ENCODE peak calls at places on chromosomes 12 and 14, in eight cellular contexts. V is germinal center; I is endothelial cell; R is IMR-90; K is renal cortical epithelial cell; X is activated T-helper 1 cell treated with anti-CD3 and anti-CD28 coated beads, Interleukin-2, amount 50 U/mL, for 16 hours; Q is OCI-LY7; E is fibroblast of mammary gland. P is an unnamed sample.

GRCh38 chr12:132154941-132155770 is 10.9 kb downstream of the NOC4L start:
- DNase-seq in V (no peak), I (no peak), R (no peak), K (no peak), X (no peak), Q (no peak), E (no peak), P (no peak)

GRCh38 chr14:69083181-69083580 is 69.7 kb downstream of the DCAF5 start:
- DNase-seq in V (no peak), I (no peak), R (no peak), K (no peak), X (no peak), Q (peak), E (no peak), P (no peak)

GRCh38 chr12:124686885-124687694 is 119.7 kb upstream of the NCOR2 start:
- DNase-seq in V (no peak), I (no peak), R (no peak), K (no peak), X (no peak), Q (no peak), E (no peak), P (no peak)

GRCh38 chr14:39422243-39422642 is 10.0 kb downstream of the FBXO33 start:
- DNase-seq in V (no peak), I (no peak), R (no peak), K (no peak), X (no peak), Q (no peak), E (no peak), P (no peak)

GRCh38 chr12:62683724-62684501 is 217.3 kb downstream of the MON2 start:
- DNase-seq in V (no peak), I (no peak), R (peak), K (no peak), X (no peak), Q (no peak), E (peak), P (no peak)

GRCh38 chr12:54932691-54933090 is 51.9 kb downstream of the TESPA1 start:
- DNase-seq in V (no peak), I (no peak), R (no peak), K (no peak), X (no peak), Q (no peak), E (peak), P (no peak)

GRCh38 chr14:23121401-23121800 is 2.3 kb upstream of the CEBPE start:
- DNase-seq in V (peak), I (peak), R (peak), K (peak), X (no peak), Q (peak), E (peak), P (no peak)

GRCh38 chr12:13436696-13437391 is 240.3 kb downstream of the EMP1 start:
- DNase-seq in V (no peak), I (no peak), R (peak), K (peak), X (no peak), Q (no peak), E (peak), P (no peak)

GRCh38 chr12:55637467-55637866 is 775 bp downstream of the OR10P1 start:
- DNase-seq in V (no peak), I (no peak), R (no peak), K (no peak), X (no peak), Q (no peak), E (no peak), P (no peak)

GRCh38 chr14:81162941-81163340 is 57.8 kb downstream of the GTF2A1 start:
- DNase-seq in V (no peak), I (no peak), R (peak), K (no peak), X (no peak), Q (peak), E (peak), P (no peak)

GRCh38 chr14:81406863-81407262 is 6.7 kb upstream of the STON2 start:
- DNase-seq in V (no peak), I (no peak), R (peak), K (peak), X (no peak), Q (no peak), E (peak), P (no peak)

GRCh38 chr12:5088586-5089264 is 45.0 kb downstream of the KCNA5 start:
- DNase-seq in V (no peak), I (no peak), R (peak), K (peak), X (no peak), Q (no peak), E (peak), P (no peak)

GRCh38 chr14:89428556-89429196 is 11.6 kb upstream of the FOXN3 start:
- DNase-seq in V (no peak), I (no peak), R (peak), K (no peak), X (no peak), Q (no peak), E (no peak), P (no peak)

GRCh38 chr12:52005218-52005902 is 1.4 kb upstream of the TAMALIN start:
- DNase-seq in V (no peak), I (no peak), R (no peak), K (no peak), X (no peak), Q (no peak), E (no peak), P (no peak)

GRCh38 chr12:15584366-15585041 is 204.7 kb downstream of the EPS8 start:
- DNase-seq in V (peak), I (no peak), R (peak), K (peak), X (no peak), Q (peak), E (peak), P (no peak)

GRCh38 chr14:91354979-91355685 is 62.5 kb downstream of the CCDC88C start:
- DNase-seq in V (peak), I (peak), R (no peak), K (no peak), X (no peak), Q (peak), E (no peak), P (no peak)

GRCh38 chr12:128091101-128091795 is 175.7 kb upstream of the TMEM132C start:
- DNase-seq in V (no peak), I (no peak), R (no peak), K (no peak), X (no peak), Q (no peak), E (no peak), P (no peak)

GRCh38 chr12:125340791-125341190 is 275.6 kb downstream of the AACS start:
- DNase-seq in V (no peak), I (no peak), R (peak), K (peak), X (no peak), Q (no peak), E (peak), P (peak)

GRCh38 chr14:70884595-70885342 is 22.5 kb upstream of the PCNX1 start:
- DNase-seq in V (no peak), I (no peak), R (no peak), K (peak), X (no peak), Q (no peak), E (no peak), P (no peak)

GRCh38 chr12:55815473-55815872 is 2.1 kb downstream of the SARNP start:
- DNase-seq in V (no peak), I (no peak), R (no peak), K (no peak), X (no peak), Q (no peak), E (no peak), P (no peak)